ENCODE peak calls at places on chromosomes 13 and 19, in six cellular contexts. One of them, this sample, is unnamed.

GRCh38 chr13:95256086-95256485 is 45.2 kb downstream of the ABCC4 start:
- DNase-seq in RWPE1: peak
- DNase-seq in vagina: no peak
- DNase-seq in fibroblast of pulmonary artery: peak
- DNase-seq in HCT116: peak
- DNase-seq in lower lobe of right lung: no peak
- DNase-seq in this sample: no peak

GRCh38 chr13:107824636-107825035 is 390.7 kb downstream of the LIG4 start:
- DNase-seq in fibroblast of pulmonary artery: no peak
- DNase-seq in RWPE1: no peak
- DNase-seq in vagina: no peak
- DNase-seq in HCT116: no peak
- DNase-seq in lower lobe of right lung: no peak
- DNase-seq in this sample: no peak

GRCh38 chr13:93925976-93926375 is 553.5 kb downstream of the DCT start:
- DNase-seq in fibroblast of pulmonary artery: no peak
- DNase-seq in vagina: no peak
- DNase-seq in HCT116: no peak
- DNase-seq in lower lobe of right lung: no peak
- DNase-seq in RWPE1: no peak
- DNase-seq in this sample: no peak

GRCh38 chr19:53868091-53868891 is 608 bp downstream of the MYADM start:
- DNase-seq in RWPE1: peak
- DNase-seq in HCT116: no peak
- DNase-seq in lower lobe of right lung: peak
- DNase-seq in vagina: no peak
- DNase-seq in fibroblast of pulmonary artery: peak
- DNase-seq in this sample: no peak

GRCh38 chr19:1441022-1441426 is 2.8 kb downstream of the RPS15 start:
- DNase-seq in RWPE1: no peak
- DNase-seq in HCT116: no peak
- DNase-seq in vagina: no peak
- DNase-seq in lower lobe of right lung: peak
- DNase-seq in fibroblast of pulmonary artery: no peak
- DNase-seq in this sample: no peak

GRCh38 chr19:10699650-10700335 is 1.4 kb upstream of the QTRT1 start:
- DNase-seq in lower lobe of right lung: peak
- DNase-seq in RWPE1: peak
- DNase-seq in fibroblast of pulmonary artery: peak
- DNase-seq in vagina: no peak
- DNase-seq in HCT116: peak
- DNase-seq in this sample: peak

GRCh38 chr13:91346848-91347211 is 657 bp upstream of the MIR17HG start:
- DNase-seq in lower lobe of right lung: no peak
- DNase-seq in RWPE1: no peak
- DNase-seq in vagina: no peak
- DNase-seq in HCT116: no peak
- DNase-seq in fibroblast of pulmonary artery: peak
- DNase-seq in this sample: no peak

GRCh38 chr13:109645831-109646230 is 140.6 kb downstream of the IRS2 start:
- DNase-seq in lower lobe of right lung: no peak
- DNase-seq in HCT116: no peak
- DNase-seq in fibroblast of pulmonary artery: no peak
- DNase-seq in RWPE1: no peak
- DNase-seq in vagina: no peak
- DNase-seq in this sample: no peak

GRCh38 chr19:13980340-13980739 is 25.8 kb downstream of the RFX1 start:
- DNase-seq in lower lobe of right lung: no peak
- DNase-seq in HCT116: no peak
- DNase-seq in fibroblast of pulmonary artery: no peak
- DNase-seq in RWPE1: no peak
- DNase-seq in vagina: no peak
- DNase-seq in this sample: no peak
- TF ChIP-seq CTCF in lower lobe of right lung: no peak
- TF ChIP-seq CTCF in HCT116: no peak
- TF ChIP-seq CTCF in fibroblast of pulmonary artery: no peak
- TF ChIP-seq CTCF in RWPE1: no peak
- TF ChIP-seq CTCF in vagina: no peak
- TF ChIP-seq CTCF in this sample: no peak

GRCh38 chr13:113820813-113821651 is 42.8 kb downstream of the GAS6 start:
- DNase-seq in RWPE1: peak
- DNase-seq in vagina: no peak
- DNase-seq in fibroblast of pulmonary artery: peak
- DNase-seq in HCT116: no peak
- DNase-seq in lower lobe of right lung: no peak
- DNase-seq in this sample: no peak
- TF ChIP-seq CTCF in RWPE1: no peak
- TF ChIP-seq CTCF in vagina: no peak
- TF ChIP-seq CTCF in fibroblast of pulmonary artery: no peak
- TF ChIP-seq CTCF in HCT116: no peak
- TF ChIP-seq CTCF in lower lobe of right lung: peak
- TF ChIP-seq CTCF in this sample: no peak

DNA sequence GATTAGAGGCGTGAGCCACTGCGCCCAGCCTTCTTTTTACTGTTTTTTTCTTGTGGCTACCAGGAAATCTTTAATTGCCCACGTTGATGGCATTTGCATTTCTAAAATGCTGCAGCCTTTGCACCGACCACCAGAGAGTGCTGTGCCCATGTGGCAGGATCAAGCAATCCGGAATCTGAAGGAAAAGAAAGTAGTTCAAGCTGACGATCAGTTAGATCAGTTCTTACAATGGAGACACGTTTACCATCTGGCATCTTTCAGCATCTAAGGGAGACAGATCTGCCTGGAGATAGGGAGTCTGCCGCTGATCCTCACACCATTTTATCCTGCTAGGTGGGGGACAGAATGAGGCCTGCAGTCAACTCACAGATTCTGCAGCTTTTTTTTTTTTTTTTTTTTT is 19.9 kb downstream of the TINCR start:
- DNase-seq in RWPE1: peak
- DNase-seq in lower lobe of right lung: no peak
- DNase-seq in vagina: no peak
- DNase-seq in HCT116: no peak
- DNase-seq in fibroblast of pulmonary artery: peak
- DNase-seq in this sample: no peak
- TF ChIP-seq CTCF in RWPE1: peak
- TF ChIP-seq CTCF in lower lobe of right lung: peak
- TF ChIP-seq CTCF in vagina: no peak
- TF ChIP-seq CTCF in HCT116: peak
- TF ChIP-seq CTCF in fibroblast of pulmonary artery: peak
- TF ChIP-seq CTCF in this sample: peak

GRCh38 chr13:112261924-112262323 is 114.2 kb upstream of the SPACA7 start:
- DNase-seq in RWPE1: no peak
- DNase-seq in lower lobe of right lung: no peak
- DNase-seq in fibroblast of pulmonary artery: no peak
- DNase-seq in vagina: no peak
- DNase-seq in HCT116: no peak
- DNase-seq in this sample: no peak
- TF ChIP-seq CTCF in RWPE1: no peak
- TF ChIP-seq CTCF in lower lobe of right lung: no peak
- TF ChIP-seq CTCF in fibroblast of pulmonary artery: no peak
- TF ChIP-seq CTCF in vagina: no peak
- TF ChIP-seq CTCF in HCT116: no peak
- TF ChIP-seq CTCF in this sample: no peak